ENCODE peak calls at places on chromosomes 5 and 9, in four cellular contexts. J is NCI-H460; L is NCI-H1694; V is stimulated activated CD8-positive, alpha-beta memory T cell treated with anti-CD3 and anti-CD28 coated beads, Interleukin-15, amount 100 ng/mL, for 4 hours. C is an unnamed sample.
A peak's percentile ranks its signal among the peaks of the same experiment; 100 is the strongest.

GRCh38 chr9:129930743-129931142 is 95.5 kb downstream of the USP20 start:
- DNase-seq in J (no peak), L (no peak), V (no peak), C (no peak)

GRCh38 chr9:10062629-10063395 is 550.0 kb downstream of the PTPRD start:
- DNase-seq in J (no peak), L (no peak), V (no peak), C (no peak)

GRCh38 chr9:137273616-137274320 is 3.8 kb upstream of the TOR4A start:
- DNase-seq in J (no peak), L (no peak), V (no peak), C (no peak)

GRCh38 chr9:127942152-127943010 is 4.7 kb upstream of the DPM2 start:
- DNase-seq in J (no peak), L (no peak), V (no peak), C (no peak)

GRCh38 chr5:148791334-148791667 is 35.1 kb upstream of the ADRB2 start:
- DNase-seq in J (no peak), L (no peak), V (no peak), C (no peak)

GRCh38 chr5:54671111-54671531 is 153.6 kb downstream of the SNX18 start:
- DNase-seq in J (no peak), L (no peak), V (no peak), C (no peak)

GRCh38 chr5:125409101-125409495 is 662.7 kb upstream of the ZNF608 start:
- DNase-seq in J (peak; percentile 76), L (no peak), V (no peak), C (no peak)

GRCh38 chr9:121344062-121344696 is 25.9 kb downstream of the STOM start:
- DNase-seq in J (no peak), L (no peak), V (no peak), C (no peak)

GRCh38 chr9:111615928-111616327 is 15.2 kb upstream of the DNAJC25 start:
- DNase-seq in J (no peak), L (no peak), V (no peak), C (no peak)

GRCh38 chr5:154138701-154139100 is 51.8 kb upstream of the GALNT10 start:
- DNase-seq in J (no peak), L (no peak), V (no peak), C (no peak)

GRCh38 chr5:113178073-113178779 is 201.6 kb downstream of the DCP2 start:
- DNase-seq in J (no peak), L (no peak), V (no peak), C (no peak)

GRCh38 chr5:92890841-92891244 is 690.2 kb downstream of the NR2F1-AS1 start:
- DNase-seq in J (no peak), L (no peak), V (no peak), C (no peak)

GRCh38 chr5:83321656-83322055 is 149.9 kb upstream of the VCAN start:
- DNase-seq in J (no peak), L (no peak), V (no peak), C (no peak)

GRCh38 chr5:141192110-141192725 is at the start of gene PCDHB10:
- DNase-seq in J (peak; percentile 45), L (peak; percentile 13), V (no peak), C (no peak)

GRCh38 chr5:138330813-138331448 is 673 bp downstream of the CDC25C start:
- DNase-seq in J (no peak), L (no peak), V (no peak), C (no peak)